ENCODE peak calls at places on chromosomes 12 and 14, in five cellular contexts. L, G, A, X and B are unnamed samples.

GRCh38 chr12:163406-163986 is 50.5 kb downstream of the SLC6A12 start:
- DNase-seq in L (no peak), G (no peak), A (no peak), X (no peak), B (no peak)

GRCh38 chr12:11576104-11576503 is 73.4 kb upstream of the ETV6 start:
- DNase-seq in L (no peak), G (no peak), A (no peak), X (peak), B (peak)

GRCh38 chr14:72965249-72965648 is 39.0 kb downstream of the DCAF4 start:
- DNase-seq in L (no peak), G (peak), A (no peak), X (no peak), B (peak)

GRCh38 chr14:105173901-105174894 is 5.6 kb upstream of the JAG2 start:
- DNase-seq in L (no peak), G (no peak), A (no peak), X (no peak), B (no peak)

GRCh38 chr12:39122562-39123204 is 217.3 kb upstream of the CPNE8 start:
- DNase-seq in L (no peak), G (no peak), A (no peak), X (no peak), B (no peak)

GRCh38 chr12:111078731-111079130 is 158.4 kb upstream of the MYL2 start:
- DNase-seq in L (no peak), G (no peak), A (no peak), X (no peak), B (no peak)

GRCh38 chr12:8033153-8034044 is 883 bp downstream of the FOXJ2 start:
- DNase-seq in L (peak), G (no peak), A (peak), X (peak), B (peak)

GRCh38 chr14:53128303-53128702 is 24.8 kb downstream of the DDHD1 start:
- DNase-seq in L (no peak), G (no peak), A (no peak), X (no peak), B (no peak)

GRCh38 chr12:21852251-21852650 is 77.7 kb upstream of the KCNJ8 start:
- DNase-seq in L (no peak), G (no peak), A (no peak), X (peak), B (peak)

GRCh38 chr14:32576088-32576795 is 247.1 kb downstream of the AKAP6 start:
- DNase-seq in L (peak), G (no peak), A (peak), X (peak), B (peak)

GRCh38 chr12:50620050-50620974 is 115.5 kb downstream of the DIP2B start:
- DNase-seq in L (no peak), G (no peak), A (no peak), X (peak), B (peak)

GRCh38 chr12:71281425-71281824 is 123.6 kb upstream of the TSPAN8 start:
- DNase-seq in L (no peak), G (no peak), A (no peak), X (no peak), B (no peak)

GRCh38 chr14:39393289-39393688 is 38.9 kb downstream of the FBXO33 start:
- DNase-seq in L (no peak), G (no peak), A (no peak), X (no peak), B (no peak)

GRCh38 chr12:94174576-94174975 is 26.2 kb downstream of the PLXNC1 start:
- DNase-seq in L (peak), G (no peak), A (peak), X (no peak), B (no peak)

GRCh38 chr12:124510301-124510970 is 57.0 kb downstream of the NCOR2 start:
- DNase-seq in L (no peak), G (no peak), A (no peak), X (no peak), B (no peak)

GRCh38 chr14:88852632-88853031 is 28.2 kb downstream of the TTC8 start:
- DNase-seq in L (no peak), G (no peak), A (no peak), X (no peak), B (no peak)

GRCh38 chr14:76918751-76919421 is 92.7 kb downstream of the LRRC74A start:
- DNase-seq in L (peak), G (peak), A (peak), X (peak), B (peak)

GRCh38 chr14:98446508-98446907 is 825.5 kb downstream of the BCL11B start:
- DNase-seq in L (no peak), G (no peak), A (no peak), X (no peak), B (no peak)

GRCh38 chr14:90996967-90997366 is 63.5 kb downstream of the RPS6KA5 start:
- DNase-seq in L (no peak), G (no peak), A (no peak), X (no peak), B (no peak)

GRCh38 chr14:44385906-44386305 is 121.2 kb downstream of the FSCB start:
- DNase-seq in L (no peak), G (no peak), A (no peak), X (no peak), B (no peak)

GRCh38 chr12:125434131-125434530 is 368.9 kb downstream of the AACS start:
- DNase-seq in L (no peak), G (no peak), A (no peak), X (no peak), B (no peak)

GRCh38 chr12:15193927-15194326 is 27.3 kb downstream of the RERG start:
- DNase-seq in L (no peak), G (no peak), A (no peak), X (peak), B (no peak)

GRCh38 chr12:132282950-132283771 is 46.2 kb downstream of the GALNT9 start:
- DNase-seq in L (no peak), G (no peak), A (no peak), X (no peak), B (no peak)

GRCh38 chr12:57883700-57884099 is 37.2 kb upstream of the CTDSP2 start:
- DNase-seq in L (no peak), G (no peak), A (no peak), X (no peak), B (no peak)

GRCh38 chr14:39212034-39212433 is 21.7 kb upstream of the MIA2 start:
- DNase-seq in L (no peak), G (no peak), A (no peak), X (no peak), B (no peak)

GRCh38 chr12:25714219-25714984 is 161.3 kb upstream of the LMNTD1 start:
- DNase-seq in L (no peak), G (no peak), A (no peak), X (no peak), B (no peak)

GRCh38 chr14:71089974-71090373 is 182.7 kb downstream of the PCNX1 start:
- DNase-seq in L (no peak), G (no peak), A (no peak), X (no peak), B (peak)

GRCh38 chr12:124379938-124380754 is 85.3 kb downstream of the RFLNA start:
- DNase-seq in L (peak), G (peak), A (peak), X (peak), B (peak)

GRCh38 chr12:105378821-105379400 is 48.4 kb downstream of the C12orf75 start:
- DNase-seq in L (no peak), G (no peak), A (no peak), X (no peak), B (peak)

GRCh38 chr12:78290606-78291345 is 460.1 kb downstream of the NAV3 start:
- DNase-seq in L (no peak), G (peak), A (no peak), X (peak), B (peak)

GRCh38 chr14:101823511-101824120 is 62.1 kb downstream of the PPP2R5C start:
- DNase-seq in L (no peak), G (no peak), A (no peak), X (no peak), B (no peak)

GRCh38 chr14:101821528-101821927 is 60.0 kb downstream of the PPP2R5C start:
- DNase-seq in L (no peak), G (no peak), A (no peak), X (no peak), B (no peak)

GRCh38 chr14:101825797-101826196 is 64.3 kb downstream of the PPP2R5C start:
- DNase-seq in L (no peak), G (no peak), A (no peak), X (no peak), B (no peak)

GRCh38 chr14:101824339-101824727 is 62.8 kb downstream of the PPP2R5C start:
- DNase-seq in L (no peak), G (no peak), A (no peak), X (no peak), B (no peak)

GRCh38 chr14:101823081-101823480 is 61.6 kb downstream of the PPP2R5C start:
- DNase-seq in L (no peak), G (no peak), A (no peak), X (no peak), B (no peak)
- H3K4me3 ChIP-seq in L (peak), G (no peak), A (no peak), X (no peak), B (no peak)

DNA sequence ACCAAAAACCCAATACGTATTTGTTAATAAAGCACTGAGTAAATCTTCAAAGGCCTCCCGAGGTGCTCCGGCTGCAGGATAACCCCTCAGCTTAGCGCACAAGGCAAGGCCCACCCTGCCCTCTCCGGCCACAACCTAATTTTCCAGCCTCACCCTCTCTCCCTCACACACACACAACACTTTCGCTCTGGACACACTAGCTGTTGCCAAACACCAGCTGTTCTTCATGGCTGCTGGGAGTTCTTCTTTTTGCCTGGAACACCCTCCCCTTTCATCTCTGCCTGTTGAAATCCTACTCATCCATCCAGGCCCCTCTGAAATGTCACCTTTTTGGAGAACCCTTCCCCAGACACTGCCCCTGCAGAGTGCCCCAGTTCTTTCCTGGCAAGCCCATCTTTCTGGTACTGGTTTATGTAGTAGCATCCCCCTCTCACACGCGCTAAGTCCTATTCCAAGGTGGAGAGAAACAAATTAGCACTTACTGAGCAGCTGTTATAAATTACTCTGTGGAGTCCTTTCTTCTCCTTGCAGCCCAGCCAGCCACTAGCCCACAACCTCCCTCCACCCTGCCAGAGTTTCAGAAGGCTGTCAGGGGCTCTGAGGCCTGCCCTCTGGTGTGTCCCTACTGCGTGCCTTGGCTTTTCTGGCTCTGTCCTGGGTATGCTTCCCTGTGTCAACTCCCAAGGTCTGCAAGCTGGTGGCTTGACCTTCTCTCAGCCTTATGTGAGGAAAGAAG is 808 bp upstream of the CRACR2A start:
- DNase-seq in L (peak), G (no peak), A (peak), X (no peak), B (peak)
- H3K4me3 ChIP-seq in L (peak), G (no peak), A (peak), X (no peak), B (peak)

DNA sequence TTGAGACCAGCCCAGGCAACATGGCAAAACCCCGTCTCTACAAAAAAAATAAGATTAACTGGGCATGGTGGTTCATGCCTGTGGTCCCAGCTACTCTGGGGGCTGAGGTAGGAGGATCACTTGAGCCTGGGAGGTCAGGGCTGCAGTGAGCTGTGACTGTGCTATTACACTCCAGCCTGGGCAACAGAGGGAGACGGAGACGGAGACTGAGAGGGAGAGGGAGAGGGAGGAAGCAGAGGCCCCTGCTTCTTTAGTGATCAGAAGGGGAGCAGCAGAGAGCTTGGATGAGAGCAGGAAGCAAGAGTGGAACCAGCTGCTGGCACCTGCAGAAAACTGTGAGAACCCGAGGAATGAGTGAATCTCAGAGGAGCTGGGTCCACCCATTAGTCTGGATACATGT is 45.9 kb downstream of the ISCA2 start:
- DNase-seq in L (no peak), G (no peak), A (no peak), X (no peak), B (no peak)
- H3K4me3 ChIP-seq in L (no peak), G (no peak), A (no peak), X (no peak), B (no peak)

DNA sequence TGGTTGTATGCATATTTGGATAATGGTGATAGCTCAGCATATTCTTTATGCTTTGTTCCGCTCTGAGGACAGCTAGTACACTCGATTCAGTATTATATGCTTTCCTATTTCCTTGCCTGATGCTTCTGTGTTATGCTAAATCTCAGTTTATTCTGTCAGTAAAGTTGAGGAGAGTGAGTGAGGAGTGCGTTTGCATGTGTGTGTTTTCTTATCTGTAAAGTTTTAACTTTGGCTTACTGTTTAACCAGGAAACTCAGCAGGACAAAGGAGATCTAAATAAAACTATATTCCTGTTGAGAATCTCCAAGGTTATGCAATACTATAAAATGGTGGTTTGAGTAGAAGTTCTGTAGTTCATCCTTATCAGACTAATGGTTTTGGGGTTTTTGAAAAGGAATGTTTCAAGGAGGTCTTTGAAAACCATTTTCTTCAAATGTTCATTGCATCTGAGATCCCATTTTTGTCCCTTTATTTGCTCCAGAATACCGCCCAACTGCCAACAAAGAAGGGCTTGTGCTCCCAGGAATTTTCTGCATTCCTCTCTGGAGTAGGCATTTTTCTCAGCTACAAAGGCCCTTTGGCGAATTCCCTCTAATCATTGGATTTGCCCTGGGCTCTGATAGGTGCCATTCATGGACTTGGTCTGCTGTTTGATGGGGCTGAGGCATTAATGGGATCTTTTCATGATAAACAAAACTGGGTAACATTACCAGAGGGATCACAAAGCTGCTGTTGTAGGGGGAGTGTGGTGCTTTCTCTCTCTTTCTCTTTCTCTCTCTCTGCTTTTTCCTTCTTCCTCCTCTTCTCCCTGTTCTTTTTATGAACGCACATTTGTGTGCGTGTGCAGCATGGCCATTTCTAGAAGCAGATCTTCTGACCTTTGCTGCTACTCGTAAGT is 71.7 kb downstream of the HMGA2 start:
- DNase-seq in L (no peak), G (no peak), A (no peak), X (no peak), B (peak)
- H3K4me3 ChIP-seq in L (no peak), G (no peak), A (peak), X (no peak), B (no peak)

DNA sequence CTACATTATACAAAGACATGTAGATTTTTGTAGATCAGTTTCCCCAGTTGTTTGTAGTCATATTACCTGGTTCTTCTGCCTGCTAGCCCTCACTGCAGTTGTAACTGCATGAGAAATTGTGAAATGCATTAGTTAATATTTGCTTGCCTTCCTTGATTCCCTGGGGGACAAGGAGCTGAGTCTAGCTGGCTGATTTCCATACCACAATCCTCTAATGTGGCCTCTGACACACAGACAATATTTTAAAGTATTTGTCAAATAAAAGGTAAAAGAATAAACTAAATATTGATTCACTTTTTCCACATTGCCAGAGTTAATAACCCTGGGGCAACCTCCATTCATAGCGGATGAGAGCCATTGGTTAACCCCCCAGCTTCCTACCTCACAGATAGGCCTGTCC is 128.8 kb upstream of the TMEM132C start:
- DNase-seq in L (no peak), G (no peak), A (no peak), X (no peak), B (no peak)
- H3K4me3 ChIP-seq in L (no peak), G (no peak), A (no peak), X (no peak), B (no peak)

GRCh38 chr12:10563966-10564365 is 49.4 kb downstream of the MAGOHB start:
- DNase-seq in L (no peak), G (no peak), A (no peak), X (no peak), B (no peak)
- H3K4me3 ChIP-seq in L (no peak), G (no peak), A (no peak), X (no peak), B (no peak)

GRCh38 chr12:100268835-100269564 is 2.0 kb downstream of the SCYL2 start:
- DNase-seq in L (no peak), G (no peak), A (no peak), X (peak), B (peak)
- H3K4me3 ChIP-seq in L (peak), G (peak), A (peak), X (peak), B (peak)

DNA sequence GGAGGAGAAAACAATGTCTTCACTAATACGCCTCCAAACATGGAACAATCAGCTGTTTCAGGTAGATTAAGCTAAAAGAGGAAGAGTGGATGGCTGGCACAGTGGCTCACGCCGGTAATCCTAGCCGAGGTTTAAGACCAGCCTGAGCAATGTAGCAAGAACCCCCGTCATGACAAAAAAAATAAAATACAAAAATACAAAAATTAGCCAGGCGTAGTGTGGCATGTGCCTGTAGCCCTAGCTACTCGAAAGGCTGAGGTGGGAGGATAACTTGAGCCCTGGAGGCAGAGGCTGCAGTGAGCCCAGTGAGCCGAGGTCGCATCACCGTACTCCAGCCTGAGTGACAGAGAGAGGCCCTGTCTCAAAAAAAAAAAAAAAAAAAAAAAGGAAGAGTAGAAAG is 1.2 kb upstream of the MED13L start:
- DNase-seq in L (no peak), G (no peak), A (no peak), X (no peak), B (no peak)
- H3K4me3 ChIP-seq in L (no peak), G (no peak), A (no peak), X (no peak), B (no peak)